ENCODE peak calls at places on chromosomes 2 and 18, in four cellular contexts. J is left ventricle myocardium inferior, P is fibroblast of pulmonary artery, G is Calu3. A is an unnamed sample.

GRCh38 chr18:77086656-77087390 is 45.8 kb downstream of the MBP start:
- DNase-seq in P (no peak), G (peak; percentile 72), J (no peak), A (peak; percentile 11)

GRCh38 chr2:30445266-30445821 is 1.7 kb upstream of the LCLAT1 start:
- DNase-seq in G (no peak), J (no peak), P (no peak), A (no peak)

GRCh38 chr2:37857485-37858196 is 67.4 kb upstream of the RMDN2 start:
- DNase-seq in G (no peak), P (no peak), J (no peak), A (no peak)

GRCh38 chr2:121072784-121073183 is 212.2 kb downstream of the TFCP2L1 start:
- DNase-seq in J (no peak), G (no peak), P (no peak), A (no peak)

GRCh38 chr2:134107402-134107801 is 146.5 kb upstream of the MGAT5 start:
- DNase-seq in P (no peak), G (no peak), J (no peak), A (no peak)

GRCh38 chr2:120418174-120418787 is 72.3 kb downstream of the INHBB start:
- DNase-seq in P (no peak), J (no peak), G (no peak), A (no peak)

GRCh38 chr18:37258131-37258530 is 307.5 kb downstream of the CELF4 start:
- DNase-seq in J (no peak), G (no peak), P (no peak), A (no peak)

GRCh38 chr2:53633441-53633840 is 134.2 kb upstream of the CHAC2 start:
- DNase-seq in G (no peak), P (peak; percentile 22), J (no peak), A (peak; percentile 29)

GRCh38 chr2:29518988-29519925 is 402.1 kb downstream of the ALK start:
- DNase-seq in G (no peak), P (peak; percentile 71), J (no peak), A (peak; percentile 87)

GRCh38 chr18:8139127-8139591 is 470.1 kb upstream of the RAB12 start:
- DNase-seq in G (no peak), J (peak; percentile 32), P (no peak), A (no peak)

GRCh38 chr18:51537487-51537886 is 340.0 kb upstream of the MEX3C start:
- DNase-seq in G (peak; percentile 68), P (peak; percentile 73), J (peak; percentile 21), A (no peak)

GRCh38 chr2:37415128-37415817 is 70.8 kb downstream of the QPCT start:
- DNase-seq in P (peak; percentile 52), G (no peak), J (no peak), A (peak; percentile 48)

GRCh38 chr2:143254108-143254507 is 124.9 kb downstream of the ARHGAP15 start:
- DNase-seq in G (no peak), J (no peak), P (no peak), A (no peak)

GRCh38 chr2:150784389-150784788 is 296.9 kb upstream of the RND3 start:
- DNase-seq in P (peak; percentile 19), G (no peak), J (no peak), A (no peak)

GRCh38 chr2:113257511-113258264 is 21.0 kb downstream of the PAX8 start:
- DNase-seq in P (no peak), G (no peak), J (no peak), A (no peak)

GRCh38 chr18:3256693-3257626 is 5.0 kb upstream of the MYL12B start:
- DNase-seq in P (peak; percentile 55), J (no peak), G (no peak), A (peak; percentile 72)

GRCh38 chr2:47354013-47354816 is 48.7 kb upstream of the MSH2 start:
- DNase-seq in J (no peak), P (peak; percentile 41), G (peak; percentile 46), A (peak; percentile 17)

GRCh38 chr18:24601624-24602023 is 141.2 kb downstream of the HRH4 start:
- DNase-seq in G (peak; percentile 12), J (no peak), P (no peak), A (no peak)

GRCh38 chr18:55100817-55101457 is 141.7 kb upstream of the CCDC68 start:
- DNase-seq in P (peak; percentile 47), G (peak; percentile 36), J (no peak), A (peak; percentile 57)

GRCh38 chr2:10327896-10328666 is 25.4 kb downstream of the HPCAL1 start:
- DNase-seq in P (no peak), J (no peak), G (no peak), A (no peak)

GRCh38 chr2:173021939-173022371 is 53.7 kb upstream of the MAP3K20 start:
- DNase-seq in J (peak; percentile 59), P (peak; percentile 51), G (peak; percentile 51), A (peak; percentile 27)

GRCh38 chr2:45699032-45699658 is 47.7 kb downstream of the PRKCE start:
- DNase-seq in J (no peak), G (no peak), P (peak; percentile 60), A (peak; percentile 65)

GRCh38 chr2:165281387-165281786 is 42.2 kb downstream of the SCN2A start:
- DNase-seq in G (no peak), P (no peak), J (no peak), A (no peak)

GRCh38 chr2:214378455-214379103 is 32.3 kb upstream of the VWC2L start:
- DNase-seq in P (no peak), G (peak; percentile 22), J (no peak), A (no peak)

GRCh38 chr2:60679059-60679780 is 76.8 kb upstream of the PAPOLG start:
- DNase-seq in P (no peak), G (no peak), J (no peak), A (no peak)

GRCh38 chr2:58044145-58044544 is 2.5 kb upstream of the VRK2 start:
- DNase-seq in G (no peak), J (no peak), P (no peak), A (no peak)

GRCh38 chr2:237475704-237476107 is 11.3 kb upstream of the MLPH start:
- DNase-seq in J (no peak), P (peak; percentile 70), G (peak; percentile 34), A (peak; percentile 71)

GRCh38 chr18:49628993-49629795 is 67.3 kb downstream of the LIPG start:
- DNase-seq in G (no peak), J (peak; percentile 46), P (no peak), A (no peak)

GRCh38 chr18:50947899-50948298 is 19.9 kb upstream of the ELAC1 start:
- DNase-seq in G (no peak), J (no peak), P (peak; percentile 35), A (no peak)

GRCh38 chr2:185132501-185133041 is 534.2 kb downstream of the ZNF804A start:
- DNase-seq in P (no peak), G (no peak), J (no peak), A (no peak)

GRCh38 chr2:25618676-25619075 is 54.7 kb downstream of the DTNB start:
- DNase-seq in G (peak; percentile 17), P (peak; percentile 65), J (no peak), A (peak; percentile 34)

GRCh38 chr2:55992465-55992864 is 68.9 kb upstream of the EFEMP1 start:
- DNase-seq in G (no peak), P (peak; percentile 100), J (no peak), A (peak; percentile 99)

GRCh38 chr18:21769206-21769605 is 28.6 kb downstream of the MIB1 start:
- DNase-seq in P (no peak), J (no peak), G (no peak), A (peak; percentile 52)

GRCh38 chr2:217899231-217900009 is 103.4 kb downstream of the TNS1 start:
- DNase-seq in J (peak; percentile 65), G (peak; percentile 77), P (peak; percentile 89), A (peak; percentile 90)
- TF ChIP-seq CTCF in J (peak; percentile 72), G (peak; percentile 82), P (peak; percentile 89), A (peak; percentile 88)

GRCh38 chr18:5890606-5891360 is 4.5 kb downstream of the TMEM200C start:
- DNase-seq in P (peak; percentile 8), G (no peak), J (peak; percentile 29), A (no peak)
- TF ChIP-seq CTCF in P (no peak), G (no peak), J (peak; percentile 83), A (no peak)

GRCh38 chr2:178193823-178194599 is at the start of gene OSBPL6:
- DNase-seq in J (peak; percentile 87), G (peak; percentile 86), P (peak; percentile 88), A (peak; percentile 87)
- TF ChIP-seq CTCF in J (peak; percentile 59), G (peak; percentile 28), P (no peak), A (no peak)

GRCh38 chr18:68738572-68738971 is 23.7 kb upstream of the TMX3 start:
- DNase-seq in P (no peak), J (no peak), G (no peak), A (no peak)

GRCh38 chr18:68734311-68734710 is 19.4 kb upstream of the TMX3 start:
- DNase-seq in G (no peak), P (no peak), J (no peak), A (peak; percentile 73)

GRCh38 chr18:68728301-68728700 is 13.4 kb upstream of the TMX3 start:
- DNase-seq in P (peak; percentile 33), G (no peak), J (no peak), A (no peak)

GRCh38 chr18:68735498-68736343 is 20.8 kb upstream of the TMX3 start:
- DNase-seq in G (no peak), J (no peak), P (peak; percentile 83), A (peak; percentile 67)

GRCh38 chr18:68733693-68734092 is 18.8 kb upstream of the TMX3 start:
- DNase-seq in G (no peak), P (no peak), J (no peak), A (no peak)
- TF ChIP-seq CTCF in G (no peak), P (no peak), J (no peak), A (no peak)

GRCh38 chr18:58803978-58804377 is 60.7 kb upstream of the ZNF532 start:
- DNase-seq in P (no peak), J (no peak), G (no peak), A (no peak)
- TF ChIP-seq CTCF in P (no peak), J (no peak), G (no peak), A (no peak)

A was measured in AG10803.